ENCODE peak calls at places on chromosome 1, in seven cellular contexts. One of them, this sample, is unnamed.

GRCh38 chr1:70499695-70500094 is 88.6 kb downstream of the CTH start:
- DNase-seq in activated CD4-positive, alpha-beta T cell treated with anti-CD3 and anti-CD28 coated beads for 24 hours: no peak
- DNase-seq in non-pigmented ciliary epithelial cell: no peak
- DNase-seq in HEK293T: no peak
- DNase-seq in T-helper 17 cell: no peak
- DNase-seq in stimulated activated CD8-positive, alpha-beta memory T cell treated with anti-CD3 and anti-CD28 coated beads, Interleukin-15, amount 100 ng/mL, for 4 hours: no peak
- DNase-seq in ureter: no peak
- DNase-seq in this sample: no peak

GRCh38 chr1:248891758-248892157 is 14.3 kb upstream of the PGBD2 start:
- DNase-seq in HEK293T: no peak
- DNase-seq in ureter: no peak
- DNase-seq in T-helper 17 cell: no peak
- DNase-seq in stimulated activated CD8-positive, alpha-beta memory T cell treated with anti-CD3 and anti-CD28 coated beads, Interleukin-15, amount 100 ng/mL, for 4 hours: no peak
- DNase-seq in activated CD4-positive, alpha-beta T cell treated with anti-CD3 and anti-CD28 coated beads for 24 hours: no peak
- DNase-seq in non-pigmented ciliary epithelial cell: no peak
- DNase-seq in this sample: no peak

GRCh38 chr1:109199710-109200109 is 14.0 kb upstream of the SARS1 start:
- DNase-seq in HEK293T: no peak
- DNase-seq in stimulated activated CD8-positive, alpha-beta memory T cell treated with anti-CD3 and anti-CD28 coated beads, Interleukin-15, amount 100 ng/mL, for 4 hours: no peak
- DNase-seq in ureter: no peak
- DNase-seq in activated CD4-positive, alpha-beta T cell treated with anti-CD3 and anti-CD28 coated beads for 24 hours: no peak
- DNase-seq in T-helper 17 cell: no peak
- DNase-seq in non-pigmented ciliary epithelial cell: no peak
- DNase-seq in this sample: no peak

GRCh38 chr1:5915587-5916571 is 76.3 kb downstream of the NPHP4 start:
- DNase-seq in HEK293T: peak
- DNase-seq in non-pigmented ciliary epithelial cell: no peak
- DNase-seq in ureter: peak
- DNase-seq in T-helper 17 cell: peak
- DNase-seq in stimulated activated CD8-positive, alpha-beta memory T cell treated with anti-CD3 and anti-CD28 coated beads, Interleukin-15, amount 100 ng/mL, for 4 hours: no peak
- DNase-seq in activated CD4-positive, alpha-beta T cell treated with anti-CD3 and anti-CD28 coated beads for 24 hours: peak
- DNase-seq in this sample: peak

GRCh38 chr1:38529946-38530345 is 329.6 kb downstream of the RRAGC start:
- DNase-seq in T-helper 17 cell: no peak
- DNase-seq in non-pigmented ciliary epithelial cell: no peak
- DNase-seq in HEK293T: no peak
- DNase-seq in activated CD4-positive, alpha-beta T cell treated with anti-CD3 and anti-CD28 coated beads for 24 hours: no peak
- DNase-seq in stimulated activated CD8-positive, alpha-beta memory T cell treated with anti-CD3 and anti-CD28 coated beads, Interleukin-15, amount 100 ng/mL, for 4 hours: no peak
- DNase-seq in ureter: no peak
- DNase-seq in this sample: no peak

GRCh38 chr1:228275435-228276342 is 67.8 kb downstream of the OBSCN start:
- DNase-seq in HEK293T: peak
- DNase-seq in stimulated activated CD8-positive, alpha-beta memory T cell treated with anti-CD3 and anti-CD28 coated beads, Interleukin-15, amount 100 ng/mL, for 4 hours: peak
- DNase-seq in activated CD4-positive, alpha-beta T cell treated with anti-CD3 and anti-CD28 coated beads for 24 hours: peak
- DNase-seq in non-pigmented ciliary epithelial cell: peak
- DNase-seq in ureter: peak
- DNase-seq in T-helper 17 cell: peak
- DNase-seq in this sample: peak

GRCh38 chr1:19477284-19478240 is 7.8 kb downstream of the CAPZB start:
- DNase-seq in T-helper 17 cell: no peak
- DNase-seq in non-pigmented ciliary epithelial cell: no peak
- DNase-seq in HEK293T: no peak
- DNase-seq in activated CD4-positive, alpha-beta T cell treated with anti-CD3 and anti-CD28 coated beads for 24 hours: no peak
- DNase-seq in stimulated activated CD8-positive, alpha-beta memory T cell treated with anti-CD3 and anti-CD28 coated beads, Interleukin-15, amount 100 ng/mL, for 4 hours: no peak
- DNase-seq in ureter: no peak
- DNase-seq in this sample: no peak

GRCh38 chr1:226029093-226029496 is 30.0 kb upstream of the SDE2 start:
- DNase-seq in T-helper 17 cell: no peak
- DNase-seq in activated CD4-positive, alpha-beta T cell treated with anti-CD3 and anti-CD28 coated beads for 24 hours: no peak
- DNase-seq in stimulated activated CD8-positive, alpha-beta memory T cell treated with anti-CD3 and anti-CD28 coated beads, Interleukin-15, amount 100 ng/mL, for 4 hours: no peak
- DNase-seq in non-pigmented ciliary epithelial cell: no peak
- DNase-seq in HEK293T: no peak
- DNase-seq in ureter: no peak
- DNase-seq in this sample: no peak

GRCh38 chr1:83606416-83606955 is 392.4 kb downstream of the TTLL7 start:
- DNase-seq in HEK293T: no peak
- DNase-seq in ureter: no peak
- DNase-seq in T-helper 17 cell: no peak
- DNase-seq in activated CD4-positive, alpha-beta T cell treated with anti-CD3 and anti-CD28 coated beads for 24 hours: no peak
- DNase-seq in non-pigmented ciliary epithelial cell: no peak
- DNase-seq in stimulated activated CD8-positive, alpha-beta memory T cell treated with anti-CD3 and anti-CD28 coated beads, Interleukin-15, amount 100 ng/mL, for 4 hours: no peak
- DNase-seq in this sample: no peak

GRCh38 chr1:118926261-118926660 is 61.9 kb downstream of the TBX15 start:
- DNase-seq in activated CD4-positive, alpha-beta T cell treated with anti-CD3 and anti-CD28 coated beads for 24 hours: no peak
- DNase-seq in T-helper 17 cell: no peak
- DNase-seq in HEK293T: no peak
- DNase-seq in ureter: no peak
- DNase-seq in non-pigmented ciliary epithelial cell: no peak
- DNase-seq in stimulated activated CD8-positive, alpha-beta memory T cell treated with anti-CD3 and anti-CD28 coated beads, Interleukin-15, amount 100 ng/mL, for 4 hours: no peak
- DNase-seq in this sample: no peak

GRCh38 chr1:209652121-209652742 is at the start of gene LAMB3:
- DNase-seq in stimulated activated CD8-positive, alpha-beta memory T cell treated with anti-CD3 and anti-CD28 coated beads, Interleukin-15, amount 100 ng/mL, for 4 hours: no peak
- DNase-seq in activated CD4-positive, alpha-beta T cell treated with anti-CD3 and anti-CD28 coated beads for 24 hours: no peak
- DNase-seq in HEK293T: no peak
- DNase-seq in T-helper 17 cell: no peak
- DNase-seq in non-pigmented ciliary epithelial cell: no peak
- DNase-seq in ureter: peak
- DNase-seq in this sample: no peak

GRCh38 chr1:30444850-30445249 is 278.5 kb downstream of the MATN1 start:
- DNase-seq in non-pigmented ciliary epithelial cell: no peak
- DNase-seq in HEK293T: no peak
- DNase-seq in T-helper 17 cell: no peak
- DNase-seq in activated CD4-positive, alpha-beta T cell treated with anti-CD3 and anti-CD28 coated beads for 24 hours: no peak
- DNase-seq in stimulated activated CD8-positive, alpha-beta memory T cell treated with anti-CD3 and anti-CD28 coated beads, Interleukin-15, amount 100 ng/mL, for 4 hours: no peak
- DNase-seq in ureter: no peak
- DNase-seq in this sample: no peak

GRCh38 chr1:222266223-222267215 is 281.4 kb downstream of the HHIPL2 start:
- DNase-seq in T-helper 17 cell: no peak
- DNase-seq in stimulated activated CD8-positive, alpha-beta memory T cell treated with anti-CD3 and anti-CD28 coated beads, Interleukin-15, amount 100 ng/mL, for 4 hours: no peak
- DNase-seq in activated CD4-positive, alpha-beta T cell treated with anti-CD3 and anti-CD28 coated beads for 24 hours: no peak
- DNase-seq in HEK293T: peak
- DNase-seq in non-pigmented ciliary epithelial cell: no peak
- DNase-seq in ureter: no peak
- DNase-seq in this sample: peak

GRCh38 chr1:201456499-201457309 is 12.3 kb downstream of the PHLDA3 start:
- DNase-seq in non-pigmented ciliary epithelial cell: peak
- DNase-seq in HEK293T: no peak
- DNase-seq in stimulated activated CD8-positive, alpha-beta memory T cell treated with anti-CD3 and anti-CD28 coated beads, Interleukin-15, amount 100 ng/mL, for 4 hours: no peak
- DNase-seq in activated CD4-positive, alpha-beta T cell treated with anti-CD3 and anti-CD28 coated beads for 24 hours: no peak
- DNase-seq in ureter: peak
- DNase-seq in T-helper 17 cell: no peak
- DNase-seq in this sample: peak

GRCh38 chr1:245871881-245872280 is 635.2 kb downstream of the SMYD3 start:
- DNase-seq in non-pigmented ciliary epithelial cell: peak
- DNase-seq in ureter: no peak
- DNase-seq in HEK293T: no peak
- DNase-seq in T-helper 17 cell: no peak
- DNase-seq in activated CD4-positive, alpha-beta T cell treated with anti-CD3 and anti-CD28 coated beads for 24 hours: no peak
- DNase-seq in stimulated activated CD8-positive, alpha-beta memory T cell treated with anti-CD3 and anti-CD28 coated beads, Interleukin-15, amount 100 ng/mL, for 4 hours: no peak
- DNase-seq in this sample: no peak

GRCh38 chr1:233006582-233006981 is 56.2 kb downstream of the NTPCR start:
- DNase-seq in ureter: no peak
- DNase-seq in non-pigmented ciliary epithelial cell: no peak
- DNase-seq in T-helper 17 cell: no peak
- DNase-seq in stimulated activated CD8-positive, alpha-beta memory T cell treated with anti-CD3 and anti-CD28 coated beads, Interleukin-15, amount 100 ng/mL, for 4 hours: no peak
- DNase-seq in activated CD4-positive, alpha-beta T cell treated with anti-CD3 and anti-CD28 coated beads for 24 hours: no peak
- DNase-seq in HEK293T: no peak
- DNase-seq in this sample: no peak

GRCh38 chr1:31932491-31933316 is 5.5 kb downstream of the PTP4A2 start:
- DNase-seq in non-pigmented ciliary epithelial cell: no peak
- DNase-seq in HEK293T: no peak
- DNase-seq in stimulated activated CD8-positive, alpha-beta memory T cell treated with anti-CD3 and anti-CD28 coated beads, Interleukin-15, amount 100 ng/mL, for 4 hours: no peak
- DNase-seq in activated CD4-positive, alpha-beta T cell treated with anti-CD3 and anti-CD28 coated beads for 24 hours: no peak
- DNase-seq in ureter: no peak
- DNase-seq in T-helper 17 cell: no peak
- DNase-seq in this sample: no peak

GRCh38 chr1:39266269-39266668 is 61.8 kb downstream of the MACF1 start:
- DNase-seq in non-pigmented ciliary epithelial cell: no peak
- DNase-seq in T-helper 17 cell: no peak
- DNase-seq in activated CD4-positive, alpha-beta T cell treated with anti-CD3 and anti-CD28 coated beads for 24 hours: no peak
- DNase-seq in stimulated activated CD8-positive, alpha-beta memory T cell treated with anti-CD3 and anti-CD28 coated beads, Interleukin-15, amount 100 ng/mL, for 4 hours: no peak
- DNase-seq in HEK293T: peak
- DNase-seq in ureter: no peak
- DNase-seq in this sample: peak

GRCh38 chr1:12358499-12358898 is 128.7 kb downstream of the VPS13D start:
- DNase-seq in activated CD4-positive, alpha-beta T cell treated with anti-CD3 and anti-CD28 coated beads for 24 hours: no peak
- DNase-seq in HEK293T: no peak
- DNase-seq in T-helper 17 cell: no peak
- DNase-seq in stimulated activated CD8-positive, alpha-beta memory T cell treated with anti-CD3 and anti-CD28 coated beads, Interleukin-15, amount 100 ng/mL, for 4 hours: no peak
- DNase-seq in ureter: no peak
- DNase-seq in non-pigmented ciliary epithelial cell: no peak
- DNase-seq in this sample: no peak

GRCh38 chr1:155932487-155932886 is 1.7 kb downstream of the KHDC4 start:
- DNase-seq in HEK293T: no peak
- DNase-seq in activated CD4-positive, alpha-beta T cell treated with anti-CD3 and anti-CD28 coated beads for 24 hours: no peak
- DNase-seq in stimulated activated CD8-positive, alpha-beta memory T cell treated with anti-CD3 and anti-CD28 coated beads, Interleukin-15, amount 100 ng/mL, for 4 hours: no peak
- DNase-seq in T-helper 17 cell: no peak
- DNase-seq in ureter: peak
- DNase-seq in non-pigmented ciliary epithelial cell: no peak
- DNase-seq in this sample: no peak

GRCh38 chr1:162704673-162705424 is 72.6 kb downstream of the DDR2 start:
- DNase-seq in activated CD4-positive, alpha-beta T cell treated with anti-CD3 and anti-CD28 coated beads for 24 hours: no peak
- DNase-seq in non-pigmented ciliary epithelial cell: no peak
- DNase-seq in stimulated activated CD8-positive, alpha-beta memory T cell treated with anti-CD3 and anti-CD28 coated beads, Interleukin-15, amount 100 ng/mL, for 4 hours: no peak
- DNase-seq in HEK293T: no peak
- DNase-seq in ureter: no peak
- DNase-seq in T-helper 17 cell: no peak
- DNase-seq in this sample: no peak

GRCh38 chr1:100734716-100735115 is 15.2 kb downstream of the VCAM1 start:
- DNase-seq in stimulated activated CD8-positive, alpha-beta memory T cell treated with anti-CD3 and anti-CD28 coated beads, Interleukin-15, amount 100 ng/mL, for 4 hours: no peak
- DNase-seq in ureter: no peak
- DNase-seq in HEK293T: no peak
- DNase-seq in non-pigmented ciliary epithelial cell: no peak
- DNase-seq in activated CD4-positive, alpha-beta T cell treated with anti-CD3 and anti-CD28 coated beads for 24 hours: no peak
- DNase-seq in T-helper 17 cell: no peak
- DNase-seq in this sample: no peak

GRCh38 chr1:118862755-118863154 is 125.4 kb downstream of the TBX15 start:
- DNase-seq in activated CD4-positive, alpha-beta T cell treated with anti-CD3 and anti-CD28 coated beads for 24 hours: no peak
- DNase-seq in HEK293T: no peak
- DNase-seq in T-helper 17 cell: no peak
- DNase-seq in non-pigmented ciliary epithelial cell: no peak
- DNase-seq in ureter: no peak
- DNase-seq in stimulated activated CD8-positive, alpha-beta memory T cell treated with anti-CD3 and anti-CD28 coated beads, Interleukin-15, amount 100 ng/mL, for 4 hours: no peak
- DNase-seq in this sample: no peak

GRCh38 chr1:118918230-118918939 is 69.8 kb downstream of the TBX15 start:
- DNase-seq in ureter: no peak
- DNase-seq in T-helper 17 cell: no peak
- DNase-seq in stimulated activated CD8-positive, alpha-beta memory T cell treated with anti-CD3 and anti-CD28 coated beads, Interleukin-15, amount 100 ng/mL, for 4 hours: no peak
- DNase-seq in HEK293T: no peak
- DNase-seq in activated CD4-positive, alpha-beta T cell treated with anti-CD3 and anti-CD28 coated beads for 24 hours: no peak
- DNase-seq in non-pigmented ciliary epithelial cell: no peak
- DNase-seq in this sample: no peak

GRCh38 chr1:25707280-25708016 is 90.9 kb downstream of the MAN1C1 start:
- DNase-seq in ureter: no peak
- DNase-seq in stimulated activated CD8-positive, alpha-beta memory T cell treated with anti-CD3 and anti-CD28 coated beads, Interleukin-15, amount 100 ng/mL, for 4 hours: no peak
- DNase-seq in HEK293T: no peak
- DNase-seq in activated CD4-positive, alpha-beta T cell treated with anti-CD3 and anti-CD28 coated beads for 24 hours: no peak
- DNase-seq in non-pigmented ciliary epithelial cell: no peak
- DNase-seq in T-helper 17 cell: no peak
- DNase-seq in this sample: no peak